ENCODE peak calls at places on chromosomes 2 and 18, in seven cellular contexts. Z is upper lobe of right lung, I is sigmoid colon, U is AG10803, V is Panc1, X is AG04450, E is colonic mucosa. C is an unnamed sample.

GRCh38 chr2:149648282-149649030 is 60.9 kb upstream of the MMADHC start:
- DNase-seq in E (peak), X (peak), I (peak), V (peak), Z (no peak), U (peak), C (no peak)

GRCh38 chr18:2641638-2642037 is 13.9 kb upstream of the SMCHD1 start:
- DNase-seq in U (no peak), X (no peak), Z (no peak), E (no peak), I (no peak), V (no peak), C (no peak)

GRCh38 chr2:101002562-101003277 is 631 bp downstream of the RPL31 start:
- DNase-seq in V (no peak), U (no peak), E (peak), Z (no peak), X (no peak), I (no peak), C (peak)

GRCh38 chr2:217449436-217449835 is 553.4 kb downstream of the TNS1 start:
- DNase-seq in I (no peak), Z (no peak), V (no peak), U (no peak), E (no peak), X (no peak), C (no peak)

GRCh38 chr2:143489135-143489534 is 359.9 kb downstream of the ARHGAP15 start:
- DNase-seq in E (no peak), V (no peak), Z (no peak), X (peak), U (peak), I (no peak), C (no peak)

GRCh38 chr2:131092409-131093065 is 723 bp downstream of the FAM168B start:
- DNase-seq in U (no peak), Z (no peak), V (no peak), I (no peak), X (no peak), E (peak), C (peak)

GRCh38 chr2:164903214-164903613 is 52.1 kb downstream of the SLC38A11 start:
- DNase-seq in I (no peak), U (peak), Z (no peak), V (no peak), X (peak), E (no peak), C (no peak)

GRCh38 chr2:195094330-195094729 is 562.7 kb upstream of the SLC39A10 start:
- DNase-seq in U (no peak), X (no peak), I (no peak), Z (no peak), V (no peak), E (no peak), C (no peak)

GRCh38 chr2:26316041-26316440 is 29.9 kb upstream of the SELENOI start:
- DNase-seq in V (no peak), E (no peak), Z (no peak), I (no peak), X (no peak), U (peak), C (peak)

GRCh38 chr2:18309188-18309587 is 251.3 kb downstream of the RDH14 start:
- DNase-seq in Z (no peak), U (no peak), X (no peak), I (no peak), E (no peak), V (no peak), C (no peak)

GRCh38 chr2:160315337-160315736 is 115.3 kb upstream of the ITGB6 start:
- DNase-seq in Z (no peak), X (no peak), I (no peak), E (no peak), U (peak), V (no peak), C (no peak)

GRCh38 chr2:54469484-54470053 is 13.4 kb downstream of the SPTBN1 start:
- DNase-seq in U (no peak), Z (no peak), E (no peak), X (no peak), V (no peak), I (no peak), C (no peak)

GRCh38 chr2:101858910-101859309 is 132.8 kb upstream of the IL1R2 start:
- DNase-seq in I (no peak), X (no peak), V (no peak), U (peak), E (no peak), Z (no peak), C (no peak)

GRCh38 chr18:79481041-79481790 is 85.5 kb downstream of the NFATC1 start:
- DNase-seq in Z (peak), X (no peak), E (no peak), I (peak), V (no peak), U (no peak), C (no peak)

GRCh38 chr2:174662859-174663258 is 65.3 kb upstream of the WIPF1 start:
- DNase-seq in Z (no peak), X (no peak), V (no peak), I (no peak), E (no peak), U (no peak), C (no peak)

GRCh38 chr2:202822411-202822810 is 49.2 kb downstream of the ICA1L start:
- DNase-seq in Z (no peak), V (no peak), I (no peak), E (no peak), X (no peak), U (no peak), C (no peak)

GRCh38 chr2:763766-764525 is 86.7 kb upstream of the TMEM18 start:
- DNase-seq in I (no peak), Z (no peak), E (no peak), V (no peak), U (peak), X (no peak), C (no peak)

GRCh38 chr2:86337235-86338099 is at the start of gene REEP1:
- DNase-seq in Z (no peak), V (no peak), U (no peak), X (no peak), I (peak), E (no peak), C (no peak)

GRCh38 chr18:292271-292670 is 24.4 kb upstream of the THOC1 start:
- DNase-seq in E (no peak), V (no peak), X (no peak), I (no peak), Z (no peak), U (no peak), C (no peak)

GRCh38 chr18:54280206-54280550 is 10.9 kb downstream of the POLI start:
- DNase-seq in E (no peak), I (no peak), Z (no peak), V (no peak), U (no peak), X (no peak), C (peak)

GRCh38 chr2:187390891-187391290 is 57.2 kb downstream of the CALCRL start:
- DNase-seq in V (peak), E (no peak), U (peak), X (peak), I (no peak), Z (no peak), C (no peak)

GRCh38 chr18:48799724-48800315 is 150.9 kb downstream of the SMAD7 start:
- DNase-seq in Z (peak), E (peak), V (no peak), U (no peak), I (peak), X (no peak), C (no peak)

GRCh38 chr2:1491751-1492150 is 78.5 kb downstream of the TPO start:
- DNase-seq in V (no peak), U (no peak), I (peak), X (no peak), E (no peak), Z (peak), C (no peak)

GRCh38 chr2:187783446-187783845 is 229.2 kb upstream of the TFPI start:
- DNase-seq in Z (no peak), I (no peak), V (no peak), U (no peak), E (no peak), X (no peak), C (no peak)

GRCh38 chr18:12703714-12704113 is 872 bp downstream of the PSMG2 start:
- DNase-seq in E (no peak), X (no peak), U (peak), V (no peak), Z (no peak), I (no peak), C (peak)

GRCh38 chr2:54020793-54021414 is 50.1 kb upstream of the PSME4 start:
- DNase-seq in X (no peak), U (no peak), E (no peak), Z (no peak), I (no peak), V (no peak), C (no peak)

GRCh38 chr2:96860065-96861029 is 2.5 kb upstream of the ANKRD39 start:
- DNase-seq in Z (no peak), U (no peak), X (no peak), V (no peak), E (no peak), I (peak), C (peak)

GRCh38 chr2:53473236-53473635 is 294.4 kb upstream of the CHAC2 start:
- DNase-seq in Z (no peak), U (no peak), E (no peak), I (no peak), X (no peak), V (no peak), C (no peak)

GRCh38 chr2:24471662-24472061 is 19.4 kb upstream of the NCOA1 start:
- DNase-seq in V (no peak), Z (no peak), X (no peak), I (no peak), U (no peak), E (no peak), C (no peak)

GRCh38 chr2:2121887-2122286 is 209.2 kb downstream of the MYT1L start:
- DNase-seq in Z (no peak), U (no peak), E (no peak), V (no peak), I (no peak), X (no peak), C (no peak)

GRCh38 chr18:69217271-69217670 is 183.4 kb upstream of the DOK6 start:
- DNase-seq in E (no peak), V (no peak), U (no peak), Z (no peak), I (no peak), X (no peak), C (no peak)

GRCh38 chr2:113406114-113406513 is 31.4 kb upstream of the ZNG1B start:
- DNase-seq in Z (no peak), U (no peak), E (no peak), V (no peak), I (no peak), X (no peak), C (no peak)

GRCh38 chr2:236718207-236718992 is 148.8 kb downstream of the ACKR3 start:
- DNase-seq in E (no peak), Z (no peak), X (no peak), U (peak), I (no peak), V (no peak), C (no peak)

DNA sequence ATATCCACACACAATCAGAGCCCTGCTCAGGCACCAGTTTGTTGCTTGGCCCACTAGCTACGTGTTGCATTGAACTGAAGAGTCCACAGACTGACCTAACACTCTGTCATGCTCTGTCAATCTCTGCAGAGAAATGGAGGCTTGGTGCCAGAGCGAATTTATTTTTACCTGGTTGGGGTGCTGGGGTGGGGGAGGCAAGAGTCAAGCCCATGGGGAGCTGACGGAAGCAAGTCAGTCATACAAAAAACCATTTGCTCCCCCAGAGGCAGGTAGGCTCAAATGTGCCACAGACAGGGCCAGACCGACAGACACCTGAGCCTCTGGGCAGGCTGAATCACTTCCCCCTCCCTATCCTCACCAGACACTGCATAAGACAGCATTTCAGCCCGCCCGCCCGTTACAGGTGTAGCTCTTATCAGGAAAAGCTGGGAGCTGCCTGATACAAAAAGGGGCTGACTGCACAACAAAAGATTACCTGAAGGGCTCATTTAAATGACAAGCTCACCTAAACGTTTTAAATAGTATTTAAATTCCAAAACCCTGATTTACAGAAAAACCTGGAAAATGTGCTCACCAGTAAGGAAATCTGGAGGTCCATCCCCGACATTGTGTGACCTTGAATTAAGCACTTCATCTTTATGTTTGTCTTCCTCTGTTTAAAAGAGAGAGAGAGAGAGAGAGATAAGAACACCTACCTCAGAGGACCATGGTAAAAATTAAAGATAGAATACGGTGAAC is 2.1 kb upstream of the PCBP1 start:
- DNase-seq in X (no peak), I (peak), V (no peak), Z (no peak), E (peak), U (no peak), C (peak)
- TF ChIP-seq CTCF in X (no peak), I (no peak), V (no peak), Z (no peak), E (no peak), U (no peak), C (no peak)

DNA sequence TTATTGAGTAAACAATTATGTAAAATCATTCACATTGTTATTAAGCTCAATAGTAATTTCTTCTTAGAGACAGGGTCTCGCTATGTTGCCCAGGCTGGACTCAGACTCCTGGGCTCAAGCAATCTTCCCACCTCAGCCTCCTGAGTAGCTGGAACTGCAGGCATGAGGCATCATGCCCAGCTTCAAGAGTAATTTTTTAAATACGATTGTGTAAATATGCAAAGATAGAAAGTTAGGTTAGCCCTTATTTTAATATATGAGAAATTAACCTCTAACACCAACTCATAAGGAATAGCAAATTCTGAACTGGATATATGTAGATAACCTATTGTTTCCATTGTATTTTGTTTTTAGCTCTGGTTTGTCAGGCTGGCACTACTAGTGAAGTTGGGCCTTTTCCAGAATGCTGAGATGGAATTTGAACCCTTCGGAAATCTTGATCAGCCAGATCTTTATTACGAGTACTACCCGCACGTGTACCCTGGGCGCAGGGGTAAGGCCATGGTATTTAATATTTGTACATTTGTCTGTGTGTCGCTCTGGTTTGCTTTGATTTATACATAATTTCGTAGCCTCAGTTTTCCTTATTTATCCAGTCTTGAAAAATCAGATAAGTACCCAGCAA is 44.8 kb downstream of the TRAPPC12 start:
- DNase-seq in E (no peak), I (no peak), Z (no peak), U (no peak), X (no peak), V (no peak), C (no peak)
- TF ChIP-seq CTCF in E (no peak), I (no peak), Z (no peak), U (no peak), X (no peak), V (no peak), C (peak)

GRCh38 chr2:207711750-207712487 is 479 bp downstream of the CCNYL1 start:
- DNase-seq in Z (no peak), U (peak), E (peak), I (peak), V (no peak), X (no peak), C (peak)

GRCh38 chr2:207706936-207707860 is 4.2 kb upstream of the CCNYL1 start:
- DNase-seq in X (no peak), I (no peak), E (no peak), Z (no peak), U (no peak), V (no peak), C (no peak)

GRCh38 chr2:207716061-207716460 is 4.6 kb downstream of the CCNYL1 start:
- DNase-seq in X (no peak), E (no peak), V (no peak), U (no peak), I (no peak), Z (no peak), C (no peak)

GRCh38 chr2:207710814-207711740 is at the start of gene CCNYL1:
- DNase-seq in V (peak), E (peak), X (peak), U (peak), Z (peak), I (peak), C (peak)
- TF ChIP-seq CTCF in V (no peak), E (no peak), X (peak), U (peak), Z (peak), I (peak), C (no peak)

DNA sequence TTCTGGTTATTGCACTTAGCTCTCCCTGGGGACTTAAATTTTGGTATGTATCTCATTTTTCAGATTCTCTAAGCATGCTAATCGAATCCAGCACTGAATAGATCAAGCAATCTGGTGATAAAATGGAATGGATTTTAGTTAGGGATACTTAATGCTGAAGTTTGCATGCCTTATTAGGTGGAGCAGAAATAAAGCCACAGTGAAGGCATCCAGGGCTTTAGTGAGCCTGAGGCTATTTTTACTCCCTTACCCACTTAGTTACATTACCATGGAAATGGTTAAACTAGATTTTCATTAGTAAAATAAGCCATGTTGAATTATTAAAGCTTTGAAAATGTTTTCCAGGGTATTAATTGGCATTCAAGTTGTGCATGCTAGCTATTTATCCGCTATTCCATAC is 1.5 kb downstream of the NYAP2 start:
- DNase-seq in X (no peak), E (no peak), V (no peak), I (no peak), U (no peak), Z (no peak), C (no peak)
- TF ChIP-seq CTCF in X (no peak), E (no peak), V (no peak), I (no peak), U (no peak), Z (no peak), C (no peak)

GRCh38 chr2:65137197-65137780 is 7.4 kb upstream of the RAB1A start:
- DNase-seq in U (no peak), Z (no peak), X (no peak), I (no peak), V (no peak), E (no peak), C (no peak)
- TF ChIP-seq CTCF in U (no peak), Z (no peak), X (no peak), I (no peak), V (no peak), E (no peak), C (no peak)

GRCh38 chr2:12064153-12064552 is 317.7 kb downstream of the LPIN1 start:
- DNase-seq in X (no peak), E (no peak), I (no peak), Z (no peak), U (no peak), V (no peak), C (no peak)
- TF ChIP-seq CTCF in X (no peak), E (no peak), I (no peak), Z (no peak), U (no peak), V (no peak), C (no peak)

GRCh38 chr2:182836451-182836850 is 30.0 kb downstream of the FRZB start:
- DNase-seq in V (no peak), Z (no peak), X (no peak), E (no peak), U (no peak), I (no peak), C (no peak)
- TF ChIP-seq CTCF in V (no peak), Z (no peak), X (no peak), E (no peak), U (no peak), I (no peak), C (no peak)

GRCh38 chr2:231670892-231671616 is 37.3 kb upstream of the PTMA start:
- DNase-seq in V (no peak), I (peak), E (peak), X (no peak), Z (no peak), U (no peak), C (no peak)
- TF ChIP-seq CTCF in V (no peak), I (no peak), E (peak), X (peak), Z (peak), U (peak), C (peak)

GRCh38 chr18:34867520-34867919 is 157.4 kb downstream of the DTNA start:
- DNase-seq in E (no peak), V (no peak), U (no peak), Z (no peak), X (no peak), I (no peak), C (peak)
- TF ChIP-seq CTCF in E (no peak), V (no peak), U (peak), Z (no peak), X (peak), I (no peak), C (no peak)